ENCODE peak calls at places on chromosomes 4 and X, in nine cellular contexts. One of them, this sample, is unnamed.

GRCh38 chrX:140053841-140054240 is 88.5 kb upstream of the CXorf66 start:
- DNase-seq in GM13976: no peak
- DNase-seq in SK-N-SH: no peak
- DNase-seq in fibroblast of mammary gland: no peak
- DNase-seq in tibial nerve: no peak
- DNase-seq in hepatocyte: no peak
- DNase-seq in lower lobe of right lung: no peak
- DNase-seq in HCT116: no peak
- DNase-seq in neural crest cell: no peak
- DNase-seq in this sample: no peak

GRCh38 chr4:167290684-167291083 is 56.4 kb upstream of the SPOCK3 start:
- DNase-seq in tibial nerve: no peak
- DNase-seq in GM13976: no peak
- DNase-seq in lower lobe of right lung: no peak
- DNase-seq in HCT116: peak
- DNase-seq in SK-N-SH: peak
- DNase-seq in hepatocyte: peak
- DNase-seq in fibroblast of mammary gland: peak
- DNase-seq in neural crest cell: no peak
- DNase-seq in this sample: no peak

GRCh38 chrX:131746491-131746968 is 202.7 kb downstream of the OR13H1 start:
- DNase-seq in SK-N-SH: peak
- DNase-seq in GM13976: peak
- DNase-seq in tibial nerve: no peak
- DNase-seq in HCT116: peak
- DNase-seq in neural crest cell: no peak
- DNase-seq in fibroblast of mammary gland: peak
- DNase-seq in lower lobe of right lung: no peak
- DNase-seq in hepatocyte: no peak
- DNase-seq in this sample: peak

GRCh38 chr4:42570221-42570620 is 86.7 kb downstream of the ATP8A1 start:
- DNase-seq in GM13976: no peak
- DNase-seq in neural crest cell: no peak
- DNase-seq in tibial nerve: no peak
- DNase-seq in SK-N-SH: no peak
- DNase-seq in lower lobe of right lung: peak
- DNase-seq in fibroblast of mammary gland: no peak
- DNase-seq in hepatocyte: peak
- DNase-seq in HCT116: no peak
- DNase-seq in this sample: peak

GRCh38 chr4:77734928-77735327 is 84.2 kb downstream of the CNOT6L start:
- DNase-seq in tibial nerve: no peak
- DNase-seq in hepatocyte: peak
- DNase-seq in lower lobe of right lung: no peak
- DNase-seq in neural crest cell: no peak
- DNase-seq in fibroblast of mammary gland: peak
- DNase-seq in HCT116: no peak
- DNase-seq in SK-N-SH: no peak
- DNase-seq in GM13976: peak
- DNase-seq in this sample: no peak

GRCh38 chr4:114057746-114058145 is 78.3 kb upstream of the ARSJ start:
- DNase-seq in HCT116: peak
- DNase-seq in fibroblast of mammary gland: no peak
- DNase-seq in tibial nerve: no peak
- DNase-seq in GM13976: no peak
- DNase-seq in hepatocyte: peak
- DNase-seq in lower lobe of right lung: no peak
- DNase-seq in SK-N-SH: no peak
- DNase-seq in neural crest cell: no peak
- DNase-seq in this sample: no peak

GRCh38 chr4:158865520-158866177 is 96.8 kb downstream of the FNIP2 start:
- DNase-seq in hepatocyte: no peak
- DNase-seq in lower lobe of right lung: no peak
- DNase-seq in GM13976: peak
- DNase-seq in HCT116: no peak
- DNase-seq in tibial nerve: no peak
- DNase-seq in neural crest cell: no peak
- DNase-seq in fibroblast of mammary gland: no peak
- DNase-seq in SK-N-SH: no peak
- DNase-seq in this sample: no peak

GRCh38 chr4:38069271-38069760 is 109.1 kb downstream of the PTTG2 start:
- DNase-seq in hepatocyte: peak
- DNase-seq in SK-N-SH: peak
- DNase-seq in HCT116: no peak
- DNase-seq in neural crest cell: no peak
- DNase-seq in lower lobe of right lung: no peak
- DNase-seq in GM13976: peak
- DNase-seq in fibroblast of mammary gland: peak
- DNase-seq in tibial nerve: no peak
- DNase-seq in this sample: peak

GRCh38 chr4:111952708-111953107 is 192.5 kb upstream of the FAM241A start:
- DNase-seq in GM13976: no peak
- DNase-seq in fibroblast of mammary gland: no peak
- DNase-seq in SK-N-SH: no peak
- DNase-seq in lower lobe of right lung: no peak
- DNase-seq in neural crest cell: no peak
- DNase-seq in tibial nerve: no peak
- DNase-seq in HCT116: no peak
- DNase-seq in hepatocyte: no peak
- DNase-seq in this sample: no peak

GRCh38 chr4:145513020-145513621 is 31.5 kb downstream of the SMAD1 start:
- DNase-seq in HCT116: no peak
- DNase-seq in fibroblast of mammary gland: no peak
- DNase-seq in tibial nerve: no peak
- DNase-seq in neural crest cell: no peak
- DNase-seq in lower lobe of right lung: no peak
- DNase-seq in SK-N-SH: no peak
- DNase-seq in hepatocyte: no peak
- DNase-seq in GM13976: no peak
- DNase-seq in this sample: no peak

GRCh38 chrX:39000802-39001201 is 199.5 kb downstream of the MID1IP1 start:
- DNase-seq in HCT116: no peak
- DNase-seq in lower lobe of right lung: no peak
- DNase-seq in neural crest cell: no peak
- DNase-seq in SK-N-SH: peak
- DNase-seq in hepatocyte: no peak
- DNase-seq in fibroblast of mammary gland: peak
- DNase-seq in tibial nerve: no peak
- DNase-seq in GM13976: no peak
- DNase-seq in this sample: no peak
- TF ChIP-seq CTCF in HCT116: no peak
- TF ChIP-seq CTCF in lower lobe of right lung: no peak
- TF ChIP-seq CTCF in neural crest cell: no peak
- TF ChIP-seq CTCF in SK-N-SH: no peak
- TF ChIP-seq CTCF in hepatocyte: no peak
- TF ChIP-seq CTCF in fibroblast of mammary gland: no peak
- TF ChIP-seq CTCF in tibial nerve: no peak
- TF ChIP-seq CTCF in GM13976: no peak
- TF ChIP-seq CTCF in this sample: no peak

DNA sequence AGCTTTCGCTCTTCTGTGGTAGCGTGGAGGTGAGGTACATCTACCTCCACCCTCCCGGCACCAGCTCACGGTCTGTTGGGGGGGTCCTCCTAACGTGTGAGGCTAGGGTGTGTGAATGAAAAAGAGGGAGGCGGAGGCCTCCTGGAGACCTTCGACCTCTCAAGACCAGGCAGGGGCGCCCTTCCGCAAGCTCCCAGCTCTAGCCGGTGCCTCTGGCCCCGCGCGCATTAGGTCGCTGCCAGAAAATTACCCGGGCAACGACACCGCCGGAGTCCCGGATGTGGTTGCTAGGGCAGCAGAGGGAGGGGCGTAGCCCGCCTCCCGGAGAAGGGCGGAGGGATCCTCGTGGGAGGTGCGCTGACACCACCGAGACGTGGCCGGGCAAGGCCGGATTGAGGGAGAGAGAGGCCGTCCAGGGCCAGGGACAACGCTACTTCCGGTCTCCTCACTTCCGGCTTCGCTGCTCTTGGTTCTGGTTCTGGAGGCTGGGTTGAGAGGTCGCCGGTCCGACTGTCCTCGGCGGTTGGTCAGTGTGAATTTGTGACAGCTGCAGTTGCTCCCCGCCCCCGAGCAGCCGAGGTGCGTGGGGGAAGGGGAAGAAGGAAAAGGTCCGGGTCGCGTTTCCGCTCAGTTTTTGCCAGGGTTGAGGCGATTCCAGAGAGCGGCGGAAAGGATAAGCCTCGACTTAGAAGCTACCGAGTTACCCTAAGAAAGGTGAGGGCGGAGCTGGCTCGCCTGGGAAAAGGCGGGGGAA is at the start of the genes ARFIP1 and TIGD4:
- DNase-seq in neural crest cell: peak
- DNase-seq in tibial nerve: peak
- DNase-seq in GM13976: peak
- DNase-seq in SK-N-SH: peak
- DNase-seq in lower lobe of right lung: peak
- DNase-seq in hepatocyte: peak
- DNase-seq in HCT116: peak
- DNase-seq in fibroblast of mammary gland: peak
- DNase-seq in this sample: peak
- TF ChIP-seq CTCF in neural crest cell: peak
- TF ChIP-seq CTCF in tibial nerve: peak
- TF ChIP-seq CTCF in GM13976: peak
- TF ChIP-seq CTCF in SK-N-SH: peak
- TF ChIP-seq CTCF in lower lobe of right lung: peak
- TF ChIP-seq CTCF in hepatocyte: peak
- TF ChIP-seq CTCF in HCT116: peak
- TF ChIP-seq CTCF in fibroblast of mammary gland: peak
- TF ChIP-seq CTCF in this sample: no peak

GRCh38 chr4:168569066-168569908 is 72.4 kb downstream of the PALLD start:
- DNase-seq in GM13976: no peak
- DNase-seq in hepatocyte: peak
- DNase-seq in fibroblast of mammary gland: peak
- DNase-seq in lower lobe of right lung: no peak
- DNase-seq in neural crest cell: no peak
- DNase-seq in SK-N-SH: no peak
- DNase-seq in tibial nerve: no peak
- DNase-seq in HCT116: peak
- DNase-seq in this sample: no peak

GRCh38 chr4:168572002-168572401 is 75.2 kb downstream of the PALLD start:
- DNase-seq in GM13976: no peak
- DNase-seq in fibroblast of mammary gland: no peak
- DNase-seq in hepatocyte: no peak
- DNase-seq in SK-N-SH: no peak
- DNase-seq in neural crest cell: no peak
- DNase-seq in tibial nerve: no peak
- DNase-seq in lower lobe of right lung: no peak
- DNase-seq in HCT116: no peak
- DNase-seq in this sample: no peak

GRCh38 chr4:168573870-168574269 is 77.0 kb downstream of the PALLD start:
- DNase-seq in hepatocyte: no peak
- DNase-seq in fibroblast of mammary gland: no peak
- DNase-seq in tibial nerve: no peak
- DNase-seq in SK-N-SH: no peak
- DNase-seq in lower lobe of right lung: no peak
- DNase-seq in HCT116: no peak
- DNase-seq in GM13976: no peak
- DNase-seq in neural crest cell: no peak
- DNase-seq in this sample: no peak

GRCh38 chr4:168566736-168567135 is 69.9 kb downstream of the PALLD start:
- DNase-seq in lower lobe of right lung: no peak
- DNase-seq in hepatocyte: no peak
- DNase-seq in tibial nerve: no peak
- DNase-seq in GM13976: no peak
- DNase-seq in HCT116: no peak
- DNase-seq in SK-N-SH: no peak
- DNase-seq in neural crest cell: no peak
- DNase-seq in fibroblast of mammary gland: no peak
- DNase-seq in this sample: no peak

DNA sequence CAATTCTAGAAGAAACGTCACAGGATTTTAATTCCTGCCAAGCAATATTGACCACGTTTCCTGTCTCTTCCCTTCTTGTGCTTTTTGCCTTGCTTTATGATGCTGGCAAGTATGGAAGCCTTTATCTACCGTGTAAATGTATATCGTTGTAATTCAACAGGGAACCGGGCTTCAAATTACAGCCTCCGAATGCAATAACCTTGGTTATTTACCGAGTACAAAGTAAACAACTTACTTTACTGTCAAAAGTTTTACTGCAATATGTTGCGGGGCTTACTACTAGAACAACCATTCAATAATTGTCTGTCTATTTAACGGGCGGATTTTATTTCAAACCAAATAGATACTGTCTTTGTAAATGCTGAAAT is 73.0 kb downstream of the PALLD start:
- DNase-seq in neural crest cell: no peak
- DNase-seq in lower lobe of right lung: no peak
- DNase-seq in HCT116: no peak
- DNase-seq in hepatocyte: peak
- DNase-seq in SK-N-SH: no peak
- DNase-seq in GM13976: no peak
- DNase-seq in tibial nerve: no peak
- DNase-seq in fibroblast of mammary gland: peak
- DNase-seq in this sample: no peak
- TF ChIP-seq CTCF in neural crest cell: no peak
- TF ChIP-seq CTCF in lower lobe of right lung: no peak
- TF ChIP-seq CTCF in HCT116: no peak
- TF ChIP-seq CTCF in hepatocyte: no peak
- TF ChIP-seq CTCF in SK-N-SH: no peak
- TF ChIP-seq CTCF in GM13976: no peak
- TF ChIP-seq CTCF in tibial nerve: no peak
- TF ChIP-seq CTCF in fibroblast of mammary gland: no peak
- TF ChIP-seq CTCF in this sample: no peak

DNA sequence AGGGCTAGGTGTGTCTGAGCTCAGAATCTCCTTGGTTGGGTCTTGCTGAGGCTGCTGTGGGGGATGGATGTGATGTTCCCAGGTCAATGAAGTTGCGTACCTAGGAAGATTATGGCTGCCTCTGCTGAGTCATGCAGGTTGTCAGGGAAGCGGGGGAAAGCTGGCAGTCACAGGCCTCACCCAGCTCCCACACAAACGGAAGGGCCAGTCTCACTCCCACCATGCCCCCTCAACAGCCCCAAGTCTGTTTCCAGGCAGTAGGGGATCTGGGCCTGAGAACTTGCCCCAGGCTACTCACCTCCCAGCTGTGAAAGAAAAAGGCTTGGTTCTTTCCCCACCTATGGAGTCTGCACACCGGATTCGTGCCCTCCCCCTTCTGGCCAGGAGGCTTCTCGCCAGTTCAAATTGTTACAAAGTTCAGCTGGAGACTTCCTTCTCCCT is 72.9 kb downstream of the WDR44 start:
- DNase-seq in fibroblast of mammary gland: no peak
- DNase-seq in lower lobe of right lung: no peak
- DNase-seq in HCT116: no peak
- DNase-seq in tibial nerve: no peak
- DNase-seq in SK-N-SH: no peak
- DNase-seq in GM13976: no peak
- DNase-seq in neural crest cell: no peak
- DNase-seq in hepatocyte: no peak
- DNase-seq in this sample: no peak
- TF ChIP-seq CTCF in fibroblast of mammary gland: no peak
- TF ChIP-seq CTCF in lower lobe of right lung: no peak
- TF ChIP-seq CTCF in HCT116: no peak
- TF ChIP-seq CTCF in tibial nerve: no peak
- TF ChIP-seq CTCF in SK-N-SH: no peak
- TF ChIP-seq CTCF in GM13976: no peak
- TF ChIP-seq CTCF in neural crest cell: no peak
- TF ChIP-seq CTCF in hepatocyte: no peak
- TF ChIP-seq CTCF in this sample: no peak

This sample was measured in adrenal gland.